ENCODE peak calls at places on chromosomes 7 and 10, in four cellular contexts. C, F, P and X are unnamed samples.
A peak's percentile ranks its signal among the peaks of the same experiment; 100 is the strongest.

GRCh38 chr10:77741746-77742145 is 104.1 kb upstream of the KCNMA1 start:
- DNase-seq in F (peak; percentile 56), C (no peak), P (no peak), X (peak; percentile 49)

GRCh38 chr7:148260605-148261004 is 330.0 kb upstream of the C7orf33 start:
- DNase-seq in P (no peak), C (no peak), F (no peak), X (no peak)

GRCh38 chr10:62266611-62267010 is 2.0 kb downstream of the RTKN2 start:
- DNase-seq in F (no peak), P (no peak), C (no peak), X (no peak)

GRCh38 chr10:129532838-129533237 is 65.8 kb downstream of the MGMT start:
- DNase-seq in P (peak; percentile 39), C (no peak), F (no peak), X (no peak)

GRCh38 chr10:13270877-13271551 is 28.9 kb downstream of the PHYH start:
- DNase-seq in F (peak; percentile 7), P (no peak), C (no peak), X (no peak)

GRCh38 chr10:17847586-17848296 is 38.6 kb downstream of the MRC1 start:
- DNase-seq in F (peak; percentile 41), P (no peak), C (peak; percentile 60), X (no peak)

GRCh38 chr7:75045881-75046280 is 27.7 kb downstream of the RCC1L start:
- DNase-seq in C (no peak), P (no peak), F (no peak), X (no peak)

GRCh38 chr10:129486805-129487204 is 19.8 kb downstream of the MGMT start:
- DNase-seq in C (no peak), F (no peak), P (no peak), X (no peak)

GRCh38 chr7:73701357-73701995 is 18.0 kb downstream of the STX1A start:
- DNase-seq in C (peak; percentile 48), P (no peak), F (peak; percentile 76), X (no peak)

GRCh38 chr7:129122751-129123516 is 21.6 kb upstream of the TSPAN33 start:
- DNase-seq in P (no peak), C (no peak), F (no peak), X (no peak)

GRCh38 chr10:77504870-77505257 is 132.7 kb downstream of the KCNMA1 start:
- DNase-seq in P (no peak), C (no peak), F (peak; percentile 47), X (no peak)

GRCh38 chr10:112137381-112137987 is 46.1 kb downstream of the GPAM start:
- DNase-seq in C (peak; percentile 85), P (peak; percentile 73), F (peak; percentile 63), X (no peak)

GRCh38 chr10:99234739-99235468 is 748 bp downstream of the HPSE2 start:
- DNase-seq in P (no peak), C (no peak), F (peak; percentile 3), X (no peak)

GRCh38 chr10:84191106-84191505 is 3.2 kb upstream of the CDHR1 start:
- DNase-seq in F (no peak), P (no peak), C (no peak), X (no peak)

GRCh38 chr7:44646176-44646920 is 39.9 kb downstream of the OGDH start:
- DNase-seq in C (no peak), P (no peak), F (no peak), X (no peak)

GRCh38 chr10:122279725-122280141 is 8.6 kb downstream of the BTBD16 start:
- DNase-seq in C (peak; percentile 63), P (no peak), F (peak; percentile 62), X (no peak)

GRCh38 chr10:87177-88080 is 38.3 kb upstream of the TUBB8 start:
- DNase-seq in C (no peak), F (no peak), P (no peak), X (no peak)

GRCh38 chr10:99451499-99451788 is 21.0 kb upstream of the GOT1 start:
- DNase-seq in C (no peak), P (no peak), F (no peak), X (no peak)

GRCh38 chr7:26040085-26040484 is 111.9 kb upstream of the NFE2L3 start:
- DNase-seq in C (no peak), F (no peak), P (no peak), X (no peak)

GRCh38 chr10:130807721-130808120 is 503.8 kb downstream of the TCERG1L start:
- DNase-seq in F (no peak), P (no peak), C (no peak), X (no peak)

GRCh38 chr7:8724080-8724718 is 290.8 kb downstream of the NXPH1 start:
- DNase-seq in P (no peak), F (no peak), C (peak; percentile 86), X (no peak)

GRCh38 chr10:43229208-43230061 is 37.4 kb downstream of the RASGEF1A start:
- DNase-seq in C (peak; percentile 56), P (peak; percentile 57), F (no peak), X (no peak)

GRCh38 chr7:80719261-80719660 is 80.8 kb downstream of the CD36 start:
- DNase-seq in F (peak; percentile 62), C (no peak), P (no peak), X (peak; percentile 79)

GRCh38 chr7:108570146-108570755 is 577 bp downstream of the DNAJB9 start:
- DNase-seq in F (peak; percentile 49), P (peak; percentile 70), C (peak; percentile 57), X (no peak)

GRCh38 chr10:133278577-133279265 is 2.1 kb upstream of the ADAM8 start:
- DNase-seq in F (peak; percentile 51), C (peak; percentile 45), P (peak; percentile 83), X (no peak)

GRCh38 chr7:51278797-51279196 is 37.8 kb downstream of the COBL start:
- DNase-seq in P (no peak), F (no peak), C (no peak), X (no peak)

GRCh38 chr10:99394761-99395386 is 35.5 kb downstream of the GOT1 start:
- DNase-seq in C (no peak), F (no peak), P (no peak), X (no peak)

GRCh38 chr10:49412571-49412970 is 16.7 kb upstream of the DRGX start:
- DNase-seq in C (no peak), P (no peak), F (no peak), X (no peak)

GRCh38 chr7:48522692-48523091 is 351.4 kb downstream of the ABCA13 start:
- DNase-seq in F (no peak), P (no peak), C (no peak), X (no peak)

GRCh38 chr10:24196426-24197039 is 12.4 kb upstream of the KIAA1217 start:
- DNase-seq in C (peak; percentile 90), F (peak; percentile 63), P (peak; percentile 70), X (no peak)

GRCh38 chr7:41701068-41701467 is 1.8 kb downstream of the INHBA start:
- DNase-seq in C (no peak), F (no peak), P (no peak), X (no peak)

GRCh38 chr7:41698726-41699125 is 4.2 kb downstream of the INHBA start:
- DNase-seq in F (peak; percentile 68), P (no peak), C (no peak), X (no peak)

GRCh38 chr7:41701542-41701941 is 1.3 kb downstream of the INHBA start:
- DNase-seq in F (no peak), C (peak; percentile 44), P (no peak), X (no peak)

GRCh38 chr7:41699532-41699931 is 3.4 kb downstream of the INHBA start:
- DNase-seq in F (peak; percentile 52), P (peak; percentile 47), C (peak; percentile 76), X (no peak)

DNA sequence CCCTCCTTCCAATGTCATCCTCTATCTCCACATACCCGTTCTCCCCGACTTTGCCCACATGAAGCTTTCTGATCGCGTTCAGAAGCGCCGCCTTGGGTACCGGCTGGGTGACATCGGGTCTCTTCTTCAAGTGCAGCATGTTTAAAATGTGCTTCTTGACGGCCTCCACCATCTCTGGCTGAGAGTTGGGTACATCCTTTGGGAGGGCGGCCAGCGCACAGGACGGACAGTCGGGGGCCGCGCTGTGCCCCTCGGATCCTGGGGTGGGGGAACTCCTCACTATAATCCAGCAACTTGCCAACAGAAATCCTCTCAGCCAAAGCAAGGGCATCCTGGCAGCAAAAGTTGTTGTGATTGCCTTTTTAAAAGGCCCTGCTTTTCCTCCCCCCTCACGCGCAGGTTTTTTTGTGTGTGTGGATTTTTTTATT is 2.8 kb downstream of the INHBA start:
- DNase-seq in F (no peak), P (no peak), C (no peak), X (no peak)
- H3K4me3 ChIP-seq in F (peak overlapping the region; percentile 79), P (peak overlapping the region; percentile 46), C (peak overlapping the region; percentile 39), X (peak overlapping the region; percentile 91)

DNA sequence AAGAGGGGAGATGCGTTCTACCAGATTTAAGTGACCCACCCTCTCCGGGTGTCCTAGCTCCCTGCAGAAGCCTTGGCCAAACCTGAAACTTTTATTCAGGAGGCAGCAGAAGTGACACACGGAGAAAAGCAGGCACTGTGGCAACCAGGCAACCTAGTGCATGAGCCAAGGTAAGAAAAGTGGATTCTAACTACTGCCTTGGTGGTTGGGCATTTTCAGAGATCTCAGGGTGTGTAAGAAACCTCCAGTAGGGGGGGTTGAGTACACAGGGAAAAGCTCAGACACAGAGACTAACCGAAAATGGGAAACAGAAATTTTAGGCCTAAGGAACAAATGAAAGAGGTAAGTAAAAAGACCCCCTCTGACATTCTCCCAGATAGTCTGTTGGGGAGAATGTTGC is 645.7 kb downstream of the ANKRD7 start:
- DNase-seq in P (no peak), F (no peak), C (peak; percentile 23), X (no peak)
- TF ChIP-seq CTCF in P (no peak), F (peak; percentile 41), C (no peak), X (no peak)

GRCh38 chr10:119022846-119023552 is 6.5 kb upstream of the NANOS1 start:
- DNase-seq in F (peak; percentile 51), C (no peak), P (no peak), X (no peak)
- H3K4me3 ChIP-seq in F (no peak overlapping the region), C (no peak overlapping the region), P (no peak overlapping the region), X (no peak overlapping the region)

GRCh38 chr10:68895041-68895440 is 6.1 kb upstream of the DDX50 start:
- DNase-seq in F (no peak), C (no peak), P (no peak), X (no peak)

GRCh38 chr10:68900427-68901105 is 549 bp upstream of the DDX50 start:
- DNase-seq in F (no peak), P (peak; percentile 85), C (no peak), X (peak; percentile 24)

GRCh38 chr10:68899186-68899745 is 1.8 kb upstream of the DDX50 start:
- DNase-seq in C (no peak), F (no peak), P (no peak), X (no peak)

GRCh38 chr10:68901106-68901927 is at the start of gene DDX50:
- DNase-seq in C (peak; percentile 100), P (peak; percentile 97), F (peak; percentile 100), X (peak; percentile 97)

DNA sequence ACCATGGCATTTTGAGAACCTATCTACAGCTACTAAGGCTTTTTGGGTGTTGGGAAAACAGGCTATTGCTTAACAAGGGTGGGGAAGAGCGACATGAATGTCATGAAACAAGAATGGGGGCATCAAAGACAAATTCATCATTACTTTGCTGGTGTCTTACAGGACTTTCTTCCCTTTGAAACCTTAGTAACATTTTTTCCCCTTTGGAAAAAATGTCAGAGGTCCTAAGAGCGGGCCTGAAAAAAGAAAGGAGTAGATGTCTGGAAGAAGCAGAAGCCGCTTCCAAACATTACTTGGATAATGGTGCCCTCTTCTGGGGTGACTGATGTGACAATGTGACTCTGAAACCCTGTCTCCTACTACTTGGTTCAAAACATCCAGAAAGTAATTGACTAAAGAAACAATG is 3.8 kb upstream of the DDX50 start:
- DNase-seq in F (peak; percentile 74), C (peak; percentile 76), P (no peak), X (peak; percentile 28)
- TF ChIP-seq CTCF in F (peak; percentile 48), C (peak; percentile 38), P (peak; percentile 48), X (peak; percentile 51)